ENCODE peak calls at places on chromosomes 4 and X, in nine cellular contexts. M, W, S, H, L, B, A, I and Z are unnamed samples.

GRCh38 chr4:159137176-159137575 is 34.3 kb downstream of the RAPGEF2 start:
- DNase-seq in H (no peak), W (no peak), M (no peak), A (no peak), L (no peak), I (no peak), S (no peak), B (no peak), Z (no peak)

GRCh38 chr4:173520921-173521473 is 9.0 kb downstream of the HAND2 start:
- DNase-seq in S (no peak), M (no peak), H (no peak), A (no peak), W (no peak), I (no peak), B (no peak), L (no peak), Z (no peak)

GRCh38 chr4:5912614-5913019 is 19.7 kb upstream of the CRMP1 start:
- DNase-seq in B (no peak), A (no peak), M (peak), L (no peak), I (no peak), H (no peak), S (no peak), W (no peak), Z (no peak)

GRCh38 chrX:150771116-150771515 is 77.9 kb downstream of the MTMR1 start:
- DNase-seq in I (no peak), B (no peak), W (no peak), M (no peak), H (no peak), A (no peak), L (no peak), S (no peak), Z (no peak)

GRCh38 chr4:40283413-40283812 is 51.7 kb upstream of the CHRNA9 start:
- DNase-seq in W (no peak), B (no peak), A (no peak), H (no peak), L (no peak), M (no peak), S (no peak), I (no peak), Z (no peak)

GRCh38 chrX:13747836-13748235 is 13.3 kb downstream of the OFD1 start:
- DNase-seq in L (peak), S (peak), I (peak), M (no peak), B (no peak), A (peak), H (no peak), W (no peak), Z (no peak)

GRCh38 chrX:109485470-109486340 is 3.8 kb upstream of the GUCY2F start:
- DNase-seq in B (peak), S (peak), H (peak), W (peak), A (peak), M (peak), L (peak), I (peak), Z (peak)

GRCh38 chr4:185115827-185116232 is 27.2 kb upstream of the SLC25A4 start:
- DNase-seq in H (peak), L (no peak), B (no peak), A (no peak), I (no peak), M (no peak), W (no peak), S (no peak), Z (no peak)

GRCh38 chr4:61182915-61183314 is 17.2 kb upstream of the ADGRL3 start:
- DNase-seq in L (no peak), B (no peak), I (no peak), S (no peak), A (no peak), H (no peak), W (no peak), M (no peak), Z (no peak)

GRCh38 chrX:15930585-15930984 is 76.0 kb upstream of the AP1S2 start:
- DNase-seq in I (peak), B (no peak), S (peak), L (peak), M (no peak), H (no peak), W (no peak), A (peak), Z (no peak)

GRCh38 chrX:41604154-41604553 is 84.6 kb upstream of the GPR34 start:
- DNase-seq in B (no peak), A (no peak), W (no peak), S (no peak), H (no peak), M (no peak), I (no peak), L (no peak), Z (no peak)

GRCh38 chr4:173367946-173368345 is 2.8 kb upstream of the SAP30 start:
- DNase-seq in W (no peak), H (no peak), L (peak), I (peak), B (no peak), M (no peak), S (no peak), A (no peak), Z (no peak)

GRCh38 chrX:100819837-100820666 is at the start of gene CSTF2:
- DNase-seq in W (peak), A (peak), B (peak), I (peak), S (peak), L (peak), M (peak), H (peak), Z (peak)

GRCh38 chr4:36651253-36651652 is 369.8 kb downstream of the DTHD1 start:
- DNase-seq in B (no peak), H (no peak), I (no peak), S (no peak), A (no peak), L (no peak), M (no peak), W (no peak), Z (peak)

GRCh38 chr4:4625488-4625887 is 83.6 kb upstream of the STX18 start:
- DNase-seq in S (no peak), B (no peak), A (no peak), M (no peak), H (no peak), I (peak), L (no peak), W (no peak), Z (no peak)

GRCh38 chrX:85109235-85109634 is 105.6 kb downstream of the APOOL start:
- DNase-seq in M (no peak), H (no peak), L (peak), S (peak), A (peak), B (no peak), W (no peak), I (peak), Z (peak)

GRCh38 chr4:165378763-165379631 is at the start of gene CPE:
- DNase-seq in B (no peak), I (peak), A (peak), W (peak), S (no peak), H (peak), L (peak), M (peak), Z (peak)

GRCh38 chrX:107676559-107677378 is 48.5 kb downstream of the PRPS1 start:
- DNase-seq in H (peak), W (peak), B (peak), L (peak), S (peak), M (peak), I (peak), A (peak), Z (peak)

GRCh38 chr4:169025184-169025583 is 15.1 kb upstream of the CBR4 start:
- DNase-seq in H (no peak), B (no peak), M (no peak), A (no peak), L (no peak), S (no peak), I (no peak), W (no peak), Z (no peak)

GRCh38 chrX:72346306-72346949 is 40.7 kb upstream of the CITED1 start:
- DNase-seq in H (no peak), S (no peak), M (peak), B (no peak), A (no peak), L (no peak), I (no peak), W (no peak), Z (no peak)

GRCh38 chr4:99934891-99935290 is 11.5 kb downstream of the DNAJB14 start:
- DNase-seq in L (no peak), S (no peak), I (no peak), B (no peak), W (no peak), A (peak), M (no peak), H (no peak), Z (no peak)

GRCh38 chr4:150108693-150109092 is 30.4 kb downstream of the DCLK2 start:
- DNase-seq in I (no peak), H (peak), W (no peak), S (no peak), L (no peak), M (no peak), A (no peak), B (no peak), Z (no peak)